ENCODE peak calls at places on chromosomes 12 and 14, in five cellular contexts. U is kidney glomerular epithelial cell, M is neuronal stem cell, J is HFFc6, X is fibroblast of the aortic adventitia. E is an unnamed sample.

GRCh38 chr14:28952707-28953106 is 186.1 kb downstream of the FOXG1 start:
- DNase-seq in U (no peak), M (no peak), J (no peak), X (no peak), E (no peak)

GRCh38 chr12:109779382-109779781 is 53.8 kb downstream of the TRPV4 start:
- DNase-seq in U (no peak), M (no peak), J (no peak), X (no peak), E (peak; percentile 60)

GRCh38 chr12:81573228-81573627 is 185.9 kb downstream of the PPFIA2 start:
- DNase-seq in U (no peak), M (no peak), J (no peak), X (peak; percentile 22), E (no peak)

GRCh38 chr14:102608064-102608446 is 15.6 kb downstream of the RCOR1 start:
- DNase-seq in U (no peak), M (no peak), J (no peak), X (no peak), E (no peak)

GRCh38 chr12:89525002-89525823 is 617 bp upstream of the GALNT4 start:
- DNase-seq in U (no peak), M (peak; percentile 46), J (no peak), X (no peak), E (no peak)

GRCh38 chr14:55062517-55063351 is 11.3 kb downstream of the MAPK1IP1L start:
- DNase-seq in U (no peak), M (no peak), J (no peak), X (peak; percentile 57), E (no peak)

GRCh38 chr14:33959692-33960151 is 8.8 kb upstream of the EGLN3 start:
- DNase-seq in U (no peak), M (no peak), J (no peak), X (no peak), E (peak; percentile 82)

GRCh38 chr14:70011098-70011497 is 131.9 kb downstream of the SMOC1 start:
- DNase-seq in U (no peak), M (no peak), J (no peak), X (no peak), E (no peak)

GRCh38 chr14:105247715-105248367 is 492 bp upstream of the BTBD6 start:
- DNase-seq in U (no peak), M (no peak), J (no peak), X (no peak), E (no peak)

GRCh38 chr14:99009875-99010274 is 262.1 kb downstream of the BCL11B start:
- DNase-seq in U (no peak), M (no peak), J (no peak), X (no peak), E (no peak)

GRCh38 chr14:52473557-52473956 is 78.7 kb downstream of the TXNDC16 start:
- DNase-seq in U (peak; percentile 54), M (no peak), J (peak; percentile 21), X (peak; percentile 81), E (peak; percentile 36)

GRCh38 chr14:60350366-60350720 is 101.3 kb downstream of the PPM1A start:
- DNase-seq in U (no peak), M (no peak), J (no peak), X (peak; percentile 40), E (peak; percentile 21)

GRCh38 chr14:67620217-67620789 is 583 bp downstream of the ARG2 start:
- DNase-seq in U (no peak), M (peak; percentile 47), J (no peak), X (peak; percentile 13), E (peak; percentile 22)

GRCh38 chr14:61174395-61175386 is 106.4 kb downstream of the TMEM30B start:
- DNase-seq in U (peak; percentile 47), M (no peak), J (peak; percentile 32), X (peak; percentile 57), E (peak; percentile 32)

E was measured in SK-N-DZ.